ENCODE peak calls at places on chromosomes 3 and 15, in nine cellular contexts. L is DMS153; X is Calu3; N is stromal cell of bone marrow; J is NCI-H1105 treated with DMSO at 0.1 percent for 48 hours; E is stimulated activated effector memory CD8-positive, alpha-beta T cell treated with anti-CD3 and anti-CD28 coated beads, Interleukin-12 subunit alpha, Interleukin-12 subunit beta, amount 100 ng/mL, for 72 hours; I is T-helper 1 cell; V is keratinocyte; O is fibroblast of mammary gland. B is an unnamed sample.

GRCh38 chr3:41418961-41419691 is 219.8 kb downstream of the CTNNB1 start:
- DNase-seq in I (no peak), J (no peak), L (no peak), X (no peak), O (peak), N (peak), E (no peak), V (no peak), B (no peak)

GRCh38 chr15:57640935-57641682 is 49.4 kb downstream of the MYZAP start:
- DNase-seq in E (no peak), L (no peak), O (peak), N (peak), I (no peak), X (peak), J (peak), V (no peak), B (no peak)

GRCh38 chr15:100687532-100688215 is 85.3 kb downstream of the ASB7 start:
- DNase-seq in V (no peak), L (no peak), N (peak), J (no peak), I (no peak), E (no peak), X (no peak), O (peak), B (no peak)

GRCh38 chr15:68258684-68259083 is 18.9 kb upstream of the FEM1B start:
- DNase-seq in O (no peak), N (no peak), I (no peak), X (no peak), L (no peak), V (no peak), J (no peak), E (no peak), B (no peak)

GRCh38 chr3:141544697-141545096 is 57.9 kb downstream of the RASA2 start:
- DNase-seq in J (no peak), X (no peak), V (no peak), L (no peak), O (no peak), E (no peak), I (peak), N (no peak), B (no peak)

GRCh38 chr3:69144631-69145244 is 22.3 kb upstream of the LMOD3 start:
- DNase-seq in V (no peak), E (no peak), J (peak), O (no peak), X (no peak), L (no peak), I (no peak), N (no peak), B (peak)

GRCh38 chr15:88802250-88802990 is 816 bp upstream of the ACAN start:
- DNase-seq in N (no peak), J (no peak), X (no peak), L (no peak), O (no peak), I (no peak), V (no peak), E (no peak), B (no peak)

GRCh38 chr15:69664572-69665326 is 212.1 kb downstream of the RPLP1 start:
- DNase-seq in E (no peak), X (no peak), N (no peak), L (no peak), I (no peak), J (peak), O (no peak), V (no peak), B (peak)

GRCh38 chr3:31724144-31724543 is 191.4 kb downstream of the STT3B start:
- DNase-seq in V (no peak), I (no peak), J (no peak), N (no peak), X (no peak), L (no peak), O (no peak), E (no peak), B (no peak)

GRCh38 chr3:37155782-37156181 is 18.6 kb downstream of the LRRFIP2 start:
- DNase-seq in E (no peak), V (no peak), N (no peak), O (no peak), I (no peak), J (no peak), X (no peak), L (no peak), B (no peak)

GRCh38 chr3:120203016-120203415 is 82.0 kb downstream of the GPR156 start:
- DNase-seq in L (peak), I (no peak), J (no peak), E (no peak), N (peak), O (peak), X (no peak), V (no peak), B (no peak)

GRCh38 chr15:68774521-68775293 is 46.0 kb downstream of the ANP32A start:
- DNase-seq in X (no peak), O (no peak), V (no peak), I (no peak), N (no peak), E (peak), L (no peak), J (no peak), B (no peak)

GRCh38 chr3:42735609-42736008 is 33.0 kb upstream of the HHATL start:
- DNase-seq in J (no peak), V (no peak), O (no peak), L (no peak), X (no peak), E (no peak), I (no peak), N (no peak), B (no peak)

GRCh38 chr15:66039117-66039860 is 170.0 kb downstream of the RAB11A start:
- DNase-seq in N (no peak), X (no peak), I (no peak), E (no peak), O (no peak), J (no peak), V (peak), L (no peak), B (no peak)

GRCh38 chr3:8851703-8852102 is 82.3 kb upstream of the OXTR start:
- DNase-seq in V (no peak), X (no peak), I (no peak), E (no peak), O (peak), L (no peak), N (peak), J (no peak), B (no peak)

GRCh38 chr15:82177291-82178010 is 85.1 kb downstream of the EFL1 start:
- DNase-seq in X (no peak), E (no peak), J (no peak), I (no peak), L (no peak), V (no peak), O (peak), N (peak), B (no peak)

GRCh38 chr3:177565981-177566380 is 368.7 kb upstream of the TBL1XR1 start:
- DNase-seq in J (no peak), E (no peak), V (no peak), O (no peak), N (no peak), I (no peak), L (no peak), X (no peak), B (no peak)

GRCh38 chr3:12405432-12406272 is 78.6 kb upstream of the TSEN2 start:
- DNase-seq in V (no peak), O (peak), L (no peak), E (no peak), I (no peak), X (peak), J (no peak), N (peak), B (no peak)

GRCh38 chr3:177410734-177411133 is 213.5 kb upstream of the TBL1XR1 start:
- DNase-seq in I (no peak), V (no peak), X (peak), L (peak), J (peak), O (no peak), E (no peak), N (no peak), B (peak)

GRCh38 chr3:198028718-198029117 is 68.7 kb downstream of the LMLN start:
- DNase-seq in N (peak), E (no peak), X (no peak), V (no peak), J (no peak), I (no peak), O (peak), L (no peak), B (no peak)

GRCh38 chr15:100031665-100032357 is 298.6 kb upstream of the LYSMD4 start:
- DNase-seq in J (no peak), V (no peak), I (no peak), N (no peak), L (no peak), E (no peak), X (no peak), O (no peak), B (no peak)

GRCh38 chr3:13879102-13879945 is 547 bp downstream of the WNT7A start:
- DNase-seq in N (no peak), J (no peak), V (no peak), O (no peak), I (no peak), E (peak), L (no peak), X (peak), B (no peak)

GRCh38 chr3:10941972-10942371 is 50.6 kb upstream of the SLC6A1 start:
- DNase-seq in I (no peak), N (no peak), V (no peak), E (peak), O (peak), J (no peak), X (peak), L (no peak), B (no peak)

GRCh38 chr15:48946088-48946839 is 17.5 kb downstream of the SHC4 start:
- DNase-seq in O (peak), N (no peak), L (no peak), V (peak), I (no peak), X (peak), E (no peak), J (no peak), B (no peak)

GRCh38 chr3:5498981-5499380 is 311.5 kb downstream of the EDEM1 start:
- DNase-seq in N (no peak), E (no peak), L (no peak), O (no peak), I (no peak), V (no peak), X (no peak), J (no peak), B (no peak)

GRCh38 chr3:151058742-151059141 is 26.7 kb upstream of the MED12L start:
- DNase-seq in I (no peak), X (no peak), O (no peak), E (no peak), L (no peak), N (no peak), V (no peak), J (no peak), B (no peak)